ENCODE peak calls at places on chromosomes 1 and 21, in ten cellular contexts. M is colonic mucosa, P is esophagus squamous epithelium, N is IMR-90, I is BE2C, S is HFFc6, W is transverse colon, O is WTC11, L is dorsolateral prefrontal cortex, X is neural crest cell. B is an unnamed sample.

GRCh38 chr1:209076688-209077087 is 506.8 kb upstream of the CAMK1G start:
- DNase-seq in N (no peak), S (no peak), P (no peak), X (no peak), M (no peak), L (no peak), O (no peak), W (peak), I (peak), B (peak)

GRCh38 chr1:50985094-50985493 is 15.0 kb downstream of the CDKN2C start:
- DNase-seq in X (no peak), S (no peak), W (no peak), O (no peak), M (no peak), L (no peak), N (no peak), P (no peak), I (no peak), B (no peak)

GRCh38 chr1:173329747-173330146 is 122.6 kb upstream of the TNFSF4 start:
- DNase-seq in P (no peak), I (no peak), S (no peak), M (no peak), L (no peak), W (no peak), X (no peak), N (peak), O (no peak), B (no peak)

GRCh38 chr1:4212796-4213195 is 312.7 kb upstream of the C1orf174 start:
- DNase-seq in P (no peak), X (no peak), N (no peak), W (no peak), M (no peak), I (no peak), O (no peak), S (no peak), L (no peak), B (no peak)

GRCh38 chr1:61093525-61094137 is 11.3 kb downstream of the NFIA start:
- DNase-seq in M (no peak), X (no peak), W (no peak), O (no peak), I (no peak), N (no peak), L (no peak), S (no peak), P (no peak), B (peak)

GRCh38 chr1:237065903-237066302 is 23.9 kb downstream of the RYR2 start:
- DNase-seq in I (no peak), O (no peak), L (no peak), P (no peak), N (no peak), M (no peak), S (no peak), W (no peak), X (no peak), B (no peak)

GRCh38 chr1:226060976-226061792 is 1.3 kb upstream of the H3-3A start:
- DNase-seq in I (no peak), X (no peak), M (peak), L (no peak), P (no peak), S (no peak), W (no peak), O (no peak), N (no peak), B (peak)

GRCh38 chr1:47174621-47175020 is 15.2 kb downstream of the PDZK1IP1 start:
- DNase-seq in N (no peak), S (no peak), O (no peak), L (no peak), I (no peak), W (no peak), P (no peak), X (no peak), M (no peak), B (no peak)

GRCh38 chr1:1420654-1421134 is 382 bp downstream of the ANKRD65 start:
- DNase-seq in W (no peak), O (no peak), L (no peak), I (no peak), M (no peak), X (no peak), N (no peak), P (no peak), S (no peak), B (no peak)

GRCh38 chr1:212858461-212859265 is 588 bp downstream of the FLVCR1 start:
- DNase-seq in L (no peak), S (peak), P (no peak), M (peak), N (peak), I (no peak), O (no peak), X (no peak), W (peak), B (peak)

GRCh38 chr21:40043866-40044265 is 176.6 kb downstream of the PCP4 start:
- DNase-seq in S (no peak), W (no peak), I (no peak), M (no peak), O (no peak), N (no peak), X (no peak), P (no peak), L (no peak), B (no peak)

GRCh38 chr21:15003463-15004135 is 61.2 kb downstream of the NRIP1 start:
- DNase-seq in O (peak), N (no peak), S (no peak), L (no peak), W (no peak), I (no peak), P (no peak), M (no peak), X (no peak), B (no peak)

GRCh38 chr1:110239491-110240430 is 29.6 kb downstream of the KCNC4 start:
- DNase-seq in P (no peak), L (no peak), X (no peak), W (no peak), S (no peak), N (no peak), O (no peak), I (no peak), M (no peak), B (peak)

GRCh38 chr1:93219443-93219842 is 38.9 kb downstream of the CCDC18 start:
- DNase-seq in W (no peak), P (no peak), N (no peak), I (no peak), M (no peak), O (no peak), S (no peak), L (no peak), X (no peak), B (no peak)

GRCh38 chr1:44103270-44104131 is 15.1 kb upstream of the KLF17 start:
- DNase-seq in L (no peak), W (no peak), X (peak), N (no peak), S (no peak), P (no peak), O (peak), M (peak), I (no peak), B (no peak)

GRCh38 chr1:228490120-228491078 is 3.2 kb downstream of the RNF187 start:
- DNase-seq in I (no peak), S (no peak), L (no peak), O (no peak), X (no peak), M (no peak), P (no peak), W (no peak), N (peak), B (peak)

GRCh38 chr1:248811514-248812490 is 13.9 kb downstream of the SH3BP5L start:
- DNase-seq in W (no peak), N (no peak), P (no peak), O (peak), S (no peak), M (no peak), X (no peak), L (no peak), I (no peak), B (no peak)
- TF ChIP-seq CTCF in W (no peak), N (no peak), P (no peak), O (no peak), S (peak), M (no peak), X (no peak), L (no peak), I (peak), B (no peak)

GRCh38 chr1:165185161-165185889 is 171.2 kb downstream of the LMX1A start:
- DNase-seq in L (no peak), W (no peak), O (no peak), P (no peak), S (no peak), N (no peak), I (no peak), M (no peak), X (no peak), B (no peak)

GRCh38 chr1:165189011-165189410 is 167.5 kb downstream of the LMX1A start:
- DNase-seq in X (no peak), I (no peak), M (no peak), S (no peak), P (no peak), W (no peak), O (no peak), N (no peak), L (no peak), B (no peak)

GRCh38 chr1:165182975-165183374 is 173.5 kb downstream of the LMX1A start:
- DNase-seq in O (no peak), M (no peak), N (no peak), W (no peak), L (no peak), S (no peak), P (no peak), X (no peak), I (no peak), B (no peak)

GRCh38 chr1:165187020-165187628 is 169.4 kb downstream of the LMX1A start:
- DNase-seq in N (no peak), O (no peak), M (no peak), I (no peak), S (no peak), W (no peak), X (no peak), P (no peak), L (no peak), B (peak)
- TF ChIP-seq CTCF in N (no peak), O (no peak), M (no peak), I (no peak), S (no peak), W (no peak), X (no peak), P (no peak), L (no peak), B (no peak)

DNA sequence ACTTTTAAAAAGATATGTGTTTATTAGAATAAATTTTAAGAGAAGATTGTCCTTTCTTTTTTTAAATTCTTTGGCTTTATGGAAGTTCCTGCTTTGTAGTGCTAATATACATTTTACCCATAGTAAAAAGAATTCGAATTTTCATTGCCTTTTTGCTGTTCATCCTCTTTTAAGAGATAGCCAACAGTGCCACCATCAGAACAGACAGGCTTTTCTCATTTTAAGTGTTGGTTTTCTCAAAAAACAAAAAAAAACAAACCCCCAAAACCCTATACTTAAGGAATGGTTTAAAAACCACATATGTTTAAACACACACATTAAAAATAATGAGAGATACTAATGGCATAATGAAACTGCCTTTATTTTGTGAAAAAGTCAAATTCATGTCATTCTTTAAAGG is 118.8 kb downstream of the NEK7 start:
- DNase-seq in S (no peak), I (no peak), X (no peak), W (no peak), N (no peak), L (no peak), M (no peak), O (no peak), P (no peak), B (no peak)
- TF ChIP-seq CTCF in S (peak), I (no peak), X (no peak), W (no peak), N (no peak), L (no peak), M (no peak), O (no peak), P (no peak), B (peak)

GRCh38 chr1:68453060-68453665 is 3.4 kb upstream of the RPE65 start:
- DNase-seq in N (peak), X (no peak), P (no peak), I (no peak), O (no peak), S (peak), L (no peak), M (no peak), W (no peak), B (no peak)

GRCh38 chr1:68449901-68450300 is at the start of gene RPE65:
- DNase-seq in N (no peak), O (no peak), L (no peak), P (no peak), W (no peak), M (no peak), S (no peak), X (no peak), I (no peak), B (peak)

GRCh38 chr1:68442822-68443556 is 6.8 kb downstream of the RPE65 start:
- DNase-seq in P (no peak), M (peak), N (peak), I (peak), W (peak), X (peak), O (peak), L (no peak), S (peak), B (peak)

GRCh38 chr1:68448365-68448764 is 1.4 kb downstream of the RPE65 start:
- DNase-seq in N (no peak), P (no peak), M (no peak), W (no peak), X (no peak), I (no peak), S (no peak), L (no peak), O (peak), B (peak)
- TF ChIP-seq CTCF in N (no peak), P (no peak), M (no peak), W (no peak), X (no peak), I (no peak), S (peak), L (no peak), O (no peak), B (peak)

GRCh38 chr1:167342846-167343245 is 122.2 kb downstream of the POU2F1 start:
- DNase-seq in X (no peak), N (no peak), I (no peak), W (no peak), P (no peak), M (no peak), S (no peak), L (no peak), O (no peak), B (no peak)
- TF ChIP-seq CTCF in X (peak), N (no peak), I (peak), W (peak), P (no peak), M (no peak), S (peak), L (no peak), O (no peak), B (peak)

GRCh38 chr1:58839871-58840835 is 56.3 kb upstream of the JUN start:
- DNase-seq in O (no peak), W (no peak), X (no peak), P (no peak), N (peak), S (peak), I (no peak), L (no peak), M (no peak), B (no peak)
- TF ChIP-seq CTCF in O (no peak), W (no peak), X (no peak), P (no peak), N (no peak), S (no peak), I (no peak), L (no peak), M (no peak), B (no peak)

GRCh38 chr1:16289959-16290358 is 53.0 kb upstream of the CPLANE2 start:
- DNase-seq in N (no peak), M (no peak), S (no peak), O (no peak), P (no peak), W (no peak), X (no peak), I (no peak), L (no peak), B (no peak)
- TF ChIP-seq CTCF in N (peak), M (no peak), S (peak), O (no peak), P (no peak), W (no peak), X (no peak), I (no peak), L (no peak), B (no peak)